ENCODE peak calls at places on chromosomes 3 and 15, in eight cellular contexts. One of them, this sample, is unnamed.

GRCh38 chr15:89836255-89837133 is 21.8 kb upstream of the ANPEP start:
- DNase-seq in adrenal gland: peak; percentile 36
- DNase-seq in Panc1: no peak
- DNase-seq in colonic mucosa: no peak
- DNase-seq in GM13976: no peak
- DNase-seq in bronchial epithelial cell: peak; percentile 90
- DNase-seq in foreskin fibroblast: peak; percentile 95
- DNase-seq in CD4-positive, alpha-beta T cell: no peak
- DNase-seq in this sample: no peak

GRCh38 chr15:68699881-68700394 is 120.8 kb downstream of the ANP32A start:
- DNase-seq in Panc1: no peak
- DNase-seq in foreskin fibroblast: peak; percentile 17
- DNase-seq in adrenal gland: no peak
- DNase-seq in colonic mucosa: no peak
- DNase-seq in GM13976: no peak
- DNase-seq in CD4-positive, alpha-beta T cell: no peak
- DNase-seq in bronchial epithelial cell: no peak
- DNase-seq in this sample: no peak

GRCh38 chr15:95979286-95979685 is 351.2 kb upstream of the NR2F2 start:
- DNase-seq in foreskin fibroblast: no peak
- DNase-seq in CD4-positive, alpha-beta T cell: no peak
- DNase-seq in Panc1: no peak
- DNase-seq in bronchial epithelial cell: no peak
- DNase-seq in colonic mucosa: no peak
- DNase-seq in adrenal gland: no peak
- DNase-seq in GM13976: no peak
- DNase-seq in this sample: no peak

GRCh38 chr3:12154151-12154550 is 4.6 kb downstream of the TIMP4 start:
- DNase-seq in CD4-positive, alpha-beta T cell: no peak
- DNase-seq in adrenal gland: peak; percentile 68
- DNase-seq in GM13976: no peak
- DNase-seq in Panc1: no peak
- DNase-seq in colonic mucosa: no peak
- DNase-seq in bronchial epithelial cell: no peak
- DNase-seq in foreskin fibroblast: peak; percentile 47
- DNase-seq in this sample: no peak

GRCh38 chr3:15033103-15033502 is 32.0 kb downstream of the MRPS25 start:
- DNase-seq in colonic mucosa: no peak
- DNase-seq in Panc1: no peak
- DNase-seq in adrenal gland: no peak
- DNase-seq in foreskin fibroblast: no peak
- DNase-seq in CD4-positive, alpha-beta T cell: no peak
- DNase-seq in GM13976: no peak
- DNase-seq in bronchial epithelial cell: no peak
- DNase-seq in this sample: no peak

GRCh38 chr3:16601539-16602005 is 3.7 kb downstream of the DAZL start:
- DNase-seq in foreskin fibroblast: no peak
- DNase-seq in CD4-positive, alpha-beta T cell: no peak
- DNase-seq in Panc1: no peak
- DNase-seq in adrenal gland: no peak
- DNase-seq in GM13976: no peak
- DNase-seq in bronchial epithelial cell: no peak
- DNase-seq in colonic mucosa: no peak
- DNase-seq in this sample: no peak

GRCh38 chr15:92954578-92954977 is 54.5 kb downstream of the CHD2 start:
- DNase-seq in Panc1: no peak
- DNase-seq in adrenal gland: no peak
- DNase-seq in foreskin fibroblast: no peak
- DNase-seq in colonic mucosa: no peak
- DNase-seq in CD4-positive, alpha-beta T cell: no peak
- DNase-seq in bronchial epithelial cell: no peak
- DNase-seq in GM13976: no peak
- DNase-seq in this sample: no peak

GRCh38 chr3:16871915-16872842 is 12.6 kb upstream of the PLCL2 start:
- DNase-seq in GM13976: no peak
- DNase-seq in colonic mucosa: no peak
- DNase-seq in adrenal gland: no peak
- DNase-seq in Panc1: no peak
- DNase-seq in bronchial epithelial cell: peak; percentile 41
- DNase-seq in CD4-positive, alpha-beta T cell: no peak
- DNase-seq in foreskin fibroblast: no peak
- DNase-seq in this sample: no peak

GRCh38 chr3:11655188-11655928 is 11.6 kb upstream of the VGLL4 start:
- DNase-seq in foreskin fibroblast: peak; percentile 43
- DNase-seq in colonic mucosa: no peak
- DNase-seq in bronchial epithelial cell: no peak
- DNase-seq in adrenal gland: no peak
- DNase-seq in GM13976: no peak
- DNase-seq in Panc1: no peak
- DNase-seq in CD4-positive, alpha-beta T cell: no peak
- DNase-seq in this sample: no peak

GRCh38 chr15:32663671-32664070 is 22.2 kb downstream of the SCG5 start:
- DNase-seq in foreskin fibroblast: no peak
- DNase-seq in GM13976: no peak
- DNase-seq in colonic mucosa: no peak
- DNase-seq in CD4-positive, alpha-beta T cell: no peak
- DNase-seq in adrenal gland: no peak
- DNase-seq in Panc1: no peak
- DNase-seq in bronchial epithelial cell: no peak
- DNase-seq in this sample: no peak

GRCh38 chr3:141804447-141804777 is 41.2 kb downstream of the GRK7 start:
- DNase-seq in GM13976: no peak
- DNase-seq in Panc1: no peak
- DNase-seq in bronchial epithelial cell: no peak
- DNase-seq in CD4-positive, alpha-beta T cell: no peak
- DNase-seq in adrenal gland: no peak
- DNase-seq in colonic mucosa: no peak
- DNase-seq in foreskin fibroblast: no peak
- DNase-seq in this sample: no peak

GRCh38 chr3:153628591-153628990 is 466.6 kb downstream of the RAP2B start:
- DNase-seq in foreskin fibroblast: peak; percentile 60
- DNase-seq in CD4-positive, alpha-beta T cell: no peak
- DNase-seq in Panc1: no peak
- DNase-seq in bronchial epithelial cell: no peak
- DNase-seq in adrenal gland: no peak
- DNase-seq in GM13976: no peak
- DNase-seq in colonic mucosa: no peak
- DNase-seq in this sample: no peak

GRCh38 chr3:108153451-108153981 is 62.7 kb upstream of the CD47 start:
- DNase-seq in CD4-positive, alpha-beta T cell: peak; percentile 39
- DNase-seq in adrenal gland: peak; percentile 32
- DNase-seq in Panc1: no peak
- DNase-seq in foreskin fibroblast: peak; percentile 67
- DNase-seq in colonic mucosa: peak; percentile 71
- DNase-seq in bronchial epithelial cell: peak; percentile 70
- DNase-seq in GM13976: peak; percentile 44
- DNase-seq in this sample: peak; percentile 50

GRCh38 chr15:40290540-40291087 is 7.8 kb upstream of the ANKRD63 start:
- DNase-seq in Panc1: no peak
- DNase-seq in adrenal gland: no peak
- DNase-seq in bronchial epithelial cell: no peak
- DNase-seq in foreskin fibroblast: no peak
- DNase-seq in GM13976: no peak
- DNase-seq in colonic mucosa: no peak
- DNase-seq in CD4-positive, alpha-beta T cell: no peak
- DNase-seq in this sample: no peak

GRCh38 chr15:74725241-74725774 is at the start of gene CYP1A1:
- DNase-seq in CD4-positive, alpha-beta T cell: peak; percentile 41
- DNase-seq in Panc1: no peak
- DNase-seq in GM13976: no peak
- DNase-seq in bronchial epithelial cell: peak; percentile 18
- DNase-seq in adrenal gland: no peak
- DNase-seq in colonic mucosa: peak; percentile 62
- DNase-seq in foreskin fibroblast: peak; percentile 42
- DNase-seq in this sample: peak; percentile 51

GRCh38 chr3:63613561-63613960 is 38.9 kb upstream of the SNTN start:
- DNase-seq in colonic mucosa: no peak
- DNase-seq in CD4-positive, alpha-beta T cell: no peak
- DNase-seq in Panc1: no peak
- DNase-seq in adrenal gland: no peak
- DNase-seq in foreskin fibroblast: peak; percentile 7
- DNase-seq in GM13976: no peak
- DNase-seq in bronchial epithelial cell: peak; percentile 44
- DNase-seq in this sample: no peak

GRCh38 chr15:89647191-89647851 is 7.9 kb downstream of the KIF7 start:
- DNase-seq in colonic mucosa: peak; percentile 86
- DNase-seq in Panc1: peak; percentile 22
- DNase-seq in adrenal gland: peak; percentile 71
- DNase-seq in bronchial epithelial cell: peak; percentile 23
- DNase-seq in foreskin fibroblast: peak; percentile 83
- DNase-seq in CD4-positive, alpha-beta T cell: peak; percentile 63
- DNase-seq in GM13976: peak; percentile 91
- DNase-seq in this sample: peak; percentile 88

GRCh38 chr3:86702381-86702958 is 288.5 kb downstream of the VGLL3 start:
- DNase-seq in bronchial epithelial cell: peak; percentile 13
- DNase-seq in colonic mucosa: no peak
- DNase-seq in GM13976: no peak
- DNase-seq in foreskin fibroblast: peak; percentile 18
- DNase-seq in adrenal gland: no peak
- DNase-seq in Panc1: no peak
- DNase-seq in CD4-positive, alpha-beta T cell: no peak
- DNase-seq in this sample: peak; percentile 10

GRCh38 chr3:195540526-195540925 is 2.6 kb downstream of the PPP1R2 start:
- DNase-seq in GM13976: no peak
- DNase-seq in colonic mucosa: no peak
- DNase-seq in foreskin fibroblast: no peak
- DNase-seq in Panc1: no peak
- DNase-seq in bronchial epithelial cell: no peak
- DNase-seq in CD4-positive, alpha-beta T cell: no peak
- DNase-seq in adrenal gland: no peak
- DNase-seq in this sample: no peak

GRCh38 chr15:35506272-35506870 is 39.6 kb downstream of the DPH6 start:
- DNase-seq in bronchial epithelial cell: no peak
- DNase-seq in foreskin fibroblast: no peak
- DNase-seq in colonic mucosa: no peak
- DNase-seq in CD4-positive, alpha-beta T cell: no peak
- DNase-seq in adrenal gland: no peak
- DNase-seq in GM13976: no peak
- DNase-seq in Panc1: no peak
- DNase-seq in this sample: no peak

GRCh38 chr15:35260961-35261360 is 175.9 kb upstream of the NANOGP8 start:
- DNase-seq in foreskin fibroblast: peak; percentile 12
- DNase-seq in bronchial epithelial cell: no peak
- DNase-seq in colonic mucosa: no peak
- DNase-seq in CD4-positive, alpha-beta T cell: no peak
- DNase-seq in GM13976: no peak
- DNase-seq in adrenal gland: no peak
- DNase-seq in Panc1: no peak
- DNase-seq in this sample: no peak

GRCh38 chr3:161316006-161316689 is 55.2 kb downstream of the SPTSSB start:
- DNase-seq in colonic mucosa: peak; percentile 62
- DNase-seq in CD4-positive, alpha-beta T cell: no peak
- DNase-seq in adrenal gland: no peak
- DNase-seq in Panc1: no peak
- DNase-seq in foreskin fibroblast: peak; percentile 76
- DNase-seq in GM13976: no peak
- DNase-seq in bronchial epithelial cell: peak; percentile 84
- DNase-seq in this sample: no peak

GRCh38 chr3:41076399-41076798 is 122.9 kb upstream of the CTNNB1 start:
- DNase-seq in GM13976: no peak
- DNase-seq in colonic mucosa: no peak
- DNase-seq in foreskin fibroblast: no peak
- DNase-seq in Panc1: no peak
- DNase-seq in CD4-positive, alpha-beta T cell: no peak
- DNase-seq in bronchial epithelial cell: no peak
- DNase-seq in adrenal gland: no peak
- DNase-seq in this sample: no peak

GRCh38 chr3:12948371-12948770 is 107.0 kb upstream of the RPL32 start:
- DNase-seq in GM13976: no peak
- DNase-seq in bronchial epithelial cell: peak; percentile 69
- DNase-seq in adrenal gland: no peak
- DNase-seq in colonic mucosa: no peak
- DNase-seq in Panc1: no peak
- DNase-seq in CD4-positive, alpha-beta T cell: no peak
- DNase-seq in foreskin fibroblast: peak; percentile 85
- DNase-seq in this sample: no peak

DNA sequence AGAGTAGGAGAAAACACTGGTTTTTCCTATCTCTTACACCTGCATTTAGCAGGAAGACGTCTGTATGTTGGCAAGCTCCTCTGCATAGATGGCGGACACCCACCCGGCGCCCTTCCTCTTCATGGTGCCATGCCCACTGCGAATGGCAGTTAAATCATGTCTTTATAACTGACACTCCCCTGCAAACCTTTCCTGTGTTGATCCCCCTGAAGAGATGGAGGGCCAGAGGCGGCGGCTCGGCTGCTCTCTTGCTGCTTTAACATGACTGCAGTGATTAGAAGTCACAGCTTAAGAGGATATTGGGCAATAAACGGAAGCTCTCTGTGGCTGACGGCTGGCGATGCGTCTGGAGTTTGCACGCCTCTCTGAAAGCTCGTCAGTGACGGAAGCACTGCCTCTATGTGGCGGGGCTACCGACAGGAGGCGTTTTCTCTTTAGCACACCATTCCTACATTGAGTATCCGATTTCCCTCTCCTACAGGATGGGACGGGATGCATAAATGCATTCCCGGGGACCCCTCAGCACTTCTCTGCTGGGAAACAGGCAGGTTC is 25.5 kb upstream of the SNRPA1 start:
- DNase-seq in GM13976: peak; percentile 68
- DNase-seq in foreskin fibroblast: peak; percentile 58
- DNase-seq in colonic mucosa: no peak
- DNase-seq in adrenal gland: peak; percentile 42
- DNase-seq in Panc1: no peak
- DNase-seq in CD4-positive, alpha-beta T cell: peak; percentile 59
- DNase-seq in bronchial epithelial cell: peak; percentile 21
- DNase-seq in this sample: peak; percentile 68
- TF ChIP-seq CTCF in GM13976: peak; percentile 41
- TF ChIP-seq CTCF in foreskin fibroblast: peak; percentile 27
- TF ChIP-seq CTCF in colonic mucosa: no peak
- TF ChIP-seq CTCF in adrenal gland: peak; percentile 41
- TF ChIP-seq CTCF in Panc1: no peak
- TF ChIP-seq CTCF in CD4-positive, alpha-beta T cell: peak; percentile 41
- TF ChIP-seq CTCF in bronchial epithelial cell: peak; percentile 26
- TF ChIP-seq CTCF in this sample: peak; percentile 39

GRCh38 chr3:155078959-155079794 is 942 bp upstream of the MME start:
- DNase-seq in adrenal gland: no peak
- DNase-seq in bronchial epithelial cell: no peak
- DNase-seq in Panc1: no peak
- DNase-seq in CD4-positive, alpha-beta T cell: no peak
- DNase-seq in GM13976: peak; percentile 22
- DNase-seq in colonic mucosa: no peak
- DNase-seq in foreskin fibroblast: peak; percentile 53
- DNase-seq in this sample: no peak
- TF ChIP-seq CTCF in adrenal gland: no peak
- TF ChIP-seq CTCF in bronchial epithelial cell: no peak
- TF ChIP-seq CTCF in Panc1: no peak
- TF ChIP-seq CTCF in CD4-positive, alpha-beta T cell: no peak
- TF ChIP-seq CTCF in GM13976: no peak
- TF ChIP-seq CTCF in colonic mucosa: no peak
- TF ChIP-seq CTCF in foreskin fibroblast: no peak
- TF ChIP-seq CTCF in this sample: no peak

GRCh38 chr15:20352241-20353200 is 189.1 kb downstream of the GOLGA6L6 start:
- DNase-seq in Panc1: no peak
- DNase-seq in colonic mucosa: no peak
- DNase-seq in foreskin fibroblast: no peak
- DNase-seq in bronchial epithelial cell: no peak
- DNase-seq in GM13976: peak; percentile 56
- DNase-seq in CD4-positive, alpha-beta T cell: no peak
- DNase-seq in adrenal gland: no peak
- DNase-seq in this sample: peak; percentile 28
- TF ChIP-seq CTCF in Panc1: no peak
- TF ChIP-seq CTCF in colonic mucosa: no peak
- TF ChIP-seq CTCF in foreskin fibroblast: no peak
- TF ChIP-seq CTCF in bronchial epithelial cell: no peak
- TF ChIP-seq CTCF in GM13976: no peak
- TF ChIP-seq CTCF in CD4-positive, alpha-beta T cell: no peak
- TF ChIP-seq CTCF in adrenal gland: no peak
- TF ChIP-seq CTCF in this sample: no peak

GRCh38 chr3:31789429-31789828 is 191.6 kb downstream of the OSBPL10 start:
- DNase-seq in bronchial epithelial cell: no peak
- DNase-seq in CD4-positive, alpha-beta T cell: no peak
- DNase-seq in colonic mucosa: no peak
- DNase-seq in GM13976: no peak
- DNase-seq in adrenal gland: no peak
- DNase-seq in Panc1: no peak
- DNase-seq in foreskin fibroblast: no peak
- DNase-seq in this sample: no peak
- TF ChIP-seq CTCF in bronchial epithelial cell: no peak
- TF ChIP-seq CTCF in CD4-positive, alpha-beta T cell: no peak
- TF ChIP-seq CTCF in colonic mucosa: no peak
- TF ChIP-seq CTCF in GM13976: no peak
- TF ChIP-seq CTCF in adrenal gland: no peak
- TF ChIP-seq CTCF in Panc1: no peak
- TF ChIP-seq CTCF in foreskin fibroblast: no peak
- TF ChIP-seq CTCF in this sample: no peak